ENCODE peak calls at places on chromosomes 7 and 10, in five cellular contexts. One of them, this sample, is unnamed.

GRCh38 chr7:71521506-71521905 is 389.6 kb downstream of the GALNT17 start:
- DNase-seq in H1: no peak
- DNase-seq in IMR-90: no peak
- DNase-seq in H9: no peak
- DNase-seq in mesenchymal stem cell: no peak
- DNase-seq in this sample: no peak

GRCh38 chr7:158525648-158526484 is 61.8 kb downstream of the PTPRN2 start:
- DNase-seq in H1: peak
- DNase-seq in IMR-90: no peak
- DNase-seq in H9: peak
- DNase-seq in mesenchymal stem cell: no peak
- DNase-seq in this sample: no peak

GRCh38 chr10:80542053-80542452 is 4.4 kb downstream of the SH2D4B start:
- DNase-seq in H1: peak
- DNase-seq in IMR-90: peak
- DNase-seq in H9: no peak
- DNase-seq in mesenchymal stem cell: peak
- DNase-seq in this sample: no peak

GRCh38 chr7:28729276-28729675 is 228.9 kb downstream of the TRIL start:
- DNase-seq in H1: no peak
- DNase-seq in IMR-90: no peak
- DNase-seq in H9: no peak
- DNase-seq in mesenchymal stem cell: no peak
- DNase-seq in this sample: no peak

GRCh38 chr7:659996-660395 is 66.5 kb upstream of the DNAAF5 start:
- DNase-seq in H1: no peak
- DNase-seq in IMR-90: no peak
- DNase-seq in H9: no peak
- DNase-seq in mesenchymal stem cell: no peak
- DNase-seq in this sample: no peak

GRCh38 chr10:24485299-24485698 is 238.4 kb downstream of the ARHGAP21 start:
- DNase-seq in H1: no peak
- DNase-seq in IMR-90: no peak
- DNase-seq in H9: no peak
- DNase-seq in mesenchymal stem cell: no peak
- DNase-seq in this sample: no peak

GRCh38 chr10:97427571-97428179 is 1.7 kb downstream of the PGAM1 start:
- DNase-seq in H1: peak
- DNase-seq in IMR-90: peak
- DNase-seq in H9: peak
- DNase-seq in mesenchymal stem cell: peak
- DNase-seq in this sample: peak

GRCh38 chr10:95268438-95268837 is 22.4 kb downstream of the PDLIM1 start:
- DNase-seq in H1: peak
- DNase-seq in IMR-90: peak
- DNase-seq in H9: no peak
- DNase-seq in mesenchymal stem cell: peak
- DNase-seq in this sample: no peak

GRCh38 chr10:26448706-26449435 is 10.7 kb downstream of the APBB1IP start:
- DNase-seq in H1: no peak
- DNase-seq in IMR-90: no peak
- DNase-seq in H9: no peak
- DNase-seq in mesenchymal stem cell: no peak
- DNase-seq in this sample: no peak

GRCh38 chr10:23742807-23743206 is 303.9 kb downstream of the OTUD1 start:
- DNase-seq in H1: no peak
- DNase-seq in IMR-90: no peak
- DNase-seq in H9: no peak
- DNase-seq in mesenchymal stem cell: no peak
- DNase-seq in this sample: no peak

GRCh38 chr7:114723308-114723707 is 198.6 kb upstream of the MDFIC start:
- DNase-seq in H1: no peak
- DNase-seq in IMR-90: no peak
- DNase-seq in H9: no peak
- DNase-seq in mesenchymal stem cell: no peak
- DNase-seq in this sample: no peak

GRCh38 chr7:114718861-114719260 is 203.0 kb upstream of the MDFIC start:
- DNase-seq in H1: no peak
- DNase-seq in IMR-90: no peak
- DNase-seq in H9: no peak
- DNase-seq in mesenchymal stem cell: no peak
- DNase-seq in this sample: no peak

GRCh38 chr7:114722562-114722961 is 199.3 kb upstream of the MDFIC start:
- DNase-seq in H1: no peak
- DNase-seq in IMR-90: no peak
- DNase-seq in H9: no peak
- DNase-seq in mesenchymal stem cell: no peak
- DNase-seq in this sample: no peak

GRCh38 chr7:114715907-114716306 is 206.0 kb upstream of the MDFIC start:
- DNase-seq in H1: no peak
- DNase-seq in IMR-90: peak
- DNase-seq in H9: no peak
- DNase-seq in mesenchymal stem cell: peak
- DNase-seq in this sample: no peak

DNA sequence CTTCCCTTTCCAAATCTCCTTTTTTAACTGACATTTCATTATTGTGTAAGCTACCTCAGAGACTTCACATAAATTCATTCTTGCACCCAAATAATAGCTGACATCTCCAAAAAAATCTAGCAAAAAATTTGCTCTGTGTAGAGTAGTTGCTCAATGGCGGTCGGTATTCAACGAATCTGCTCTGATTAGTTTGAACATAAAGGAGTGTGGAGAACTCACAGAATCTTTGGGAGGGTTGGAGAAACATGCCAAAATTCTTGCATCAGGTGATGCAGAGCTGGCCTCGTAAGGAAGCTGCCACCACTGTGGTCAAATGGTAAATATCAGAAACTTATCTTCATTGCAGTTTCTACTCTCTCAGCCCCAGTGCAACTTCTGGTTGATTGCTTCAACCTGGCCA is 201.2 kb upstream of the MDFIC start:
- DNase-seq in H1: no peak
- DNase-seq in IMR-90: no peak
- DNase-seq in H9: no peak
- DNase-seq in mesenchymal stem cell: no peak
- DNase-seq in this sample: no peak
- H3K27ac ChIP-seq in H1: no peak
- H3K27ac ChIP-seq in IMR-90: no peak
- H3K27ac ChIP-seq in H9: no peak
- H3K27ac ChIP-seq in mesenchymal stem cell: no peak
- H3K27ac ChIP-seq in this sample: no peak

DNA sequence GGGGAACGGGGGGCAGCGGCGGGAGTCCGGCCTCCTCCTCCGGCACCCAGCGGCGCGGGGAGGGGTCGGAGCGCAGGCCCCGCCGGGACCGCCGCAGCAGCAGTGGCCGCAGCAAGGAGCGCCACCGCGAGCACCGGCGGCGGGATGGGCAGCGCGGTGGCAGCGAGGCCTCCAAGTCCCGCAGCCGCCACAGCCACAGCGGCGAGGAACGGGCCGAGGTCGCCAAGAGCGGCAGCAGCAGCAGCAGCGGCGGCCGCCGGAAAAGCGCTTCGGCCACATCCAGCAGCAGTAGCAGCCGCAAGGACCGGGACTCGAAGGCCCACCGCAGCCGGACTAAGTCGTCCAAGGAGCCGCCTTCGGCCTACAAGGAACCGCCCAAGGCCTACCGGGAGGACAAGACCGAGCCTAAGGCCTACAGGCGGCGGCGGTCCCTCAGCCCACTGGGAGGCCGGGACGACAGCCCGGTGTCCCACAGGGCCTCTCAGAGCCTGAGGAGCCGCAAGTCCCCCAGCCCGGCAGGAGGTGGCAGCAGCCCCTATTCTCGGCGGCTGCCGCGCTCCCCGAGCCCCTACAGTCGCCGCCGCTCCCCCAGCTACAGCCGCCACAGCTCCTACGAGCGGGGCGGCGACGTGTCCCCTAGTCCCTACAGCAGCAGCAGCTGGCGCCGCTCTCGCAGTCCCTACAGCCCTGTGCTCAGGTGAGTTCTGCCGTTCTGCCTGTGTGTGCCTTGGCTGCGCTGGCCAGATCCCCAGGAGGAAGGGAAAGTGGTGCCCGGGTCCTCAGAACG is 1.3 kb downstream of the CDK13 start:
- DNase-seq in H1: peak
- DNase-seq in IMR-90: peak
- DNase-seq in H9: peak
- DNase-seq in mesenchymal stem cell: peak
- DNase-seq in this sample: peak
- H3K14ac ChIP-seq in H1: no peak
- H3K14ac ChIP-seq in IMR-90: peak
- H3K14ac ChIP-seq in H9: peak
- H3K14ac ChIP-seq in mesenchymal stem cell: peak
- H3K14ac ChIP-seq in this sample: peak

DNA sequence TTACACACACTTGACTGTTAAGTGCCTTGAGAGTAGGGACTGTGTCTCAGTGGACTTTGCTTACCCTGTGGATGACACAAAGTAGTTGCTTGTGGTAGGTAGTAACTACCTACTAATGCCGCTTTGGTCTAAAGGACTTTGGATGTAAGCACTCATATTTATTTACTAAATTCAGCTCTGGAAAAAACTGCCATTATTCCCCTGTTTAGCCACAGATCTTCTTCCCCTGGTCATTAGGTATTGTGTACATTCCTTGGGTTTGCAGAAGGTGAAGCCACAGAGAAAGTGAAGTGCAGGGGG is 2.8 kb upstream of the VDAC2 start:
- DNase-seq in H1: no peak
- DNase-seq in IMR-90: no peak
- DNase-seq in H9: no peak
- DNase-seq in mesenchymal stem cell: no peak
- DNase-seq in this sample: no peak
- H2BK15ac ChIP-seq in H1: no peak
- H2BK15ac ChIP-seq in IMR-90: peak
- H2BK15ac ChIP-seq in H9: no peak
- H2BK15ac ChIP-seq in mesenchymal stem cell: no peak
- H2BK15ac ChIP-seq in this sample: no peak

GRCh38 chr10:14549496-14549895 is 218.8 kb upstream of the FRMD4A start:
- DNase-seq in H1: no peak
- DNase-seq in IMR-90: peak
- DNase-seq in H9: no peak
- DNase-seq in mesenchymal stem cell: no peak
- DNase-seq in this sample: no peak
- H3K27ac ChIP-seq in H1: no peak
- H3K27ac ChIP-seq in IMR-90: peak
- H3K27ac ChIP-seq in H9: no peak
- H3K27ac ChIP-seq in mesenchymal stem cell: no peak
- H3K27ac ChIP-seq in this sample: no peak

GRCh38 chr10:73743905-73744689 is at the start of gene SEC24C:
- DNase-seq in H1: peak
- DNase-seq in IMR-90: peak
- DNase-seq in H9: peak
- DNase-seq in mesenchymal stem cell: peak
- DNase-seq in this sample: peak
- H3K14ac ChIP-seq in H1: no peak
- H3K14ac ChIP-seq in IMR-90: peak
- H3K14ac ChIP-seq in H9: peak
- H3K14ac ChIP-seq in mesenchymal stem cell: no peak
- H3K14ac ChIP-seq in this sample: peak

GRCh38 chr7:79504607-79505389 is 51.3 kb upstream of the MAGI2 start:
- DNase-seq in H1: no peak
- DNase-seq in IMR-90: peak
- DNase-seq in H9: peak
- DNase-seq in mesenchymal stem cell: peak
- DNase-seq in this sample: peak
- H2BK15ac ChIP-seq in H1: peak
- H2BK15ac ChIP-seq in IMR-90: peak
- H2BK15ac ChIP-seq in H9: no peak
- H2BK15ac ChIP-seq in mesenchymal stem cell: no peak
- H2BK15ac ChIP-seq in this sample: no peak